ENCODE peak calls at places on chromosomes 3 and 15, in six cellular contexts. I, D, P, B, X and Z are unnamed samples.
A peak's percentile ranks its signal among the peaks of the same experiment; 100 is the strongest.

GRCh38 chr3:184255291-184256039 is 5.9 kb downstream of the CAMK2N2 start:
- DNase-seq in X (no peak), B (no peak), P (no peak), D (no peak), I (no peak), Z (no peak)

GRCh38 chr15:42371125-42371524 is 11.8 kb downstream of the CAPN3 start:
- DNase-seq in P (no peak), D (peak; percentile 39), B (no peak), X (no peak), I (no peak), Z (no peak)

GRCh38 chr3:108598375-108598774 is 8.9 kb downstream of the DZIP3 start:
- DNase-seq in I (no peak), B (no peak), D (no peak), P (no peak), X (no peak), Z (no peak)

GRCh38 chr3:61638721-61639120 is 77.3 kb downstream of the PTPRG start:
- DNase-seq in I (no peak), P (no peak), D (no peak), B (no peak), X (no peak), Z (no peak)

GRCh38 chr15:51967583-51967982 is 4.0 kb downstream of the LEO1 start:
- DNase-seq in X (no peak), I (no peak), B (no peak), P (no peak), D (no peak), Z (no peak)

GRCh38 chr15:64216722-64217428 is 54.1 kb upstream of the PPIB start:
- DNase-seq in X (no peak), D (peak; percentile 52), P (no peak), I (no peak), B (peak; percentile 25), Z (no peak)

GRCh38 chr3:113156816-113157333 is 54.5 kb upstream of the BOC start:
- DNase-seq in I (no peak), X (no peak), P (no peak), D (no peak), B (no peak), Z (no peak)

GRCh38 chr3:104960579-104960978 is 406.1 kb upstream of the ALCAM start:
- DNase-seq in D (no peak), P (no peak), I (no peak), B (no peak), X (no peak), Z (no peak)

GRCh38 chr3:46634856-46635255 is 22.5 kb downstream of the FAM240A start:
- DNase-seq in B (no peak), D (no peak), I (no peak), P (no peak), X (no peak), Z (no peak)

GRCh38 chr3:125061170-125061569 is 5.4 kb upstream of the HEG1 start:
- DNase-seq in B (peak; percentile 66), X (no peak), D (peak; percentile 98), I (no peak), P (peak; percentile 64), Z (no peak)

GRCh38 chr3:54120657-54121403 is 1.5 kb upstream of the CACNA2D3 start:
- DNase-seq in P (peak; percentile 67), X (no peak), B (no peak), I (peak; percentile 53), D (peak; percentile 32), Z (peak; percentile 55)

GRCh38 chr3:112470791-112471190 is 28.5 kb downstream of the BTLA start:
- DNase-seq in X (no peak), I (no peak), D (no peak), P (no peak), B (no peak), Z (no peak)

GRCh38 chr3:146577662-146578061 is 27.5 kb downstream of the PLSCR5 start:
- DNase-seq in B (no peak), I (no peak), D (peak; percentile 84), P (no peak), X (no peak), Z (no peak)

GRCh38 chr3:10623578-10624275 is 118.3 kb upstream of the ATP2B2 start:
- DNase-seq in B (no peak), I (no peak), X (no peak), P (no peak), D (no peak), Z (no peak)

GRCh38 chr3:10620833-10621082 is 115.4 kb upstream of the ATP2B2 start:
- DNase-seq in X (no peak), B (no peak), I (no peak), P (no peak), D (no peak), Z (no peak)

GRCh38 chr3:10621749-10622148 is 116.4 kb upstream of the ATP2B2 start:
- DNase-seq in X (no peak), I (no peak), B (no peak), D (no peak), P (no peak), Z (no peak)

GRCh38 chr3:10622456-10622855 is 117.1 kb upstream of the ATP2B2 start:
- DNase-seq in D (no peak), P (no peak), X (no peak), B (no peak), I (no peak), Z (no peak)

DNA sequence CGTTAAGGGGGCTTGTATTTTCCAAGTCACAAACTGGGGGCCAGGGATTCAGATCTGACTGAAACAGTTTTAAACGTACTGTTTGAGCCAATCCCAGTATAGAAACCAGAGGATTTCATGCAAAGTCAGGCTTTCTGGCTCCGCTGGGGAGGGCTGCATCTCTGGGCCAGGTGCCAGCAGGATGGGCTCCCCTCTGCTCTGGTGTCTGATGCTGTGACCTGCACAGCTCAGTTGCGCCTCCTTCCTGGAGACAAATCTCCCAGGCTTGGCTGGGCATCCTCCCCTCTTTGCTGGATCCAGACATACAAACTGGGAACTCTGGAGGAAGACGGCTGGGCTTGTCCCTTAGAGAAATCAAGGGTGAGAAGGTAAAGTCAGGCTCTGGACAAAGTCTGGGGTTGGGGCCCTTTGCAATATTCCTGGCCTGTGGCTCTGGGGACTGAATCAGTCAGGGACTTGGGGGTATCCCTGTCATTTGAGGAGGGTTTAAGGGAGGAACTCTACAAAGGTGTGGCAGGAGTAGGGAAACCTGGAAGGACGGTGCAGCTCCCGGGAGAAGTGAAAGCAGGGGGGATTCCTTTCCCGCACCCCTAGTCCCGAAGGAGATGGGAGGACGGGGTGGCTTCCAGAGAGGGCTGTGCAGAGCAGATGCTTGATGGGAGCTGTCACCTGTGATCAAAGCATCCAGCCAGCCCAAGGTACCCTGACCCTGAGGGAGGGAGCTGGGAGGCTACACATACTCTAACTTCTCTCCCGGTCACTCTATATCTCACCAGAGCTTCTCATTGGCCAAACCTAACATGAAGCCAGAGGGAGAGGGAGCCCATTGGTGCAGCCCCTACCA is 114.8 kb upstream of the ATP2B2 start:
- DNase-seq in X (no peak), B (no peak), D (no peak), P (no peak), I (no peak), Z (no peak)
- TF ChIP-seq CTCF in X (no peak), B (no peak), D (no peak), P (no peak), I (no peak), Z (no peak)

DNA sequence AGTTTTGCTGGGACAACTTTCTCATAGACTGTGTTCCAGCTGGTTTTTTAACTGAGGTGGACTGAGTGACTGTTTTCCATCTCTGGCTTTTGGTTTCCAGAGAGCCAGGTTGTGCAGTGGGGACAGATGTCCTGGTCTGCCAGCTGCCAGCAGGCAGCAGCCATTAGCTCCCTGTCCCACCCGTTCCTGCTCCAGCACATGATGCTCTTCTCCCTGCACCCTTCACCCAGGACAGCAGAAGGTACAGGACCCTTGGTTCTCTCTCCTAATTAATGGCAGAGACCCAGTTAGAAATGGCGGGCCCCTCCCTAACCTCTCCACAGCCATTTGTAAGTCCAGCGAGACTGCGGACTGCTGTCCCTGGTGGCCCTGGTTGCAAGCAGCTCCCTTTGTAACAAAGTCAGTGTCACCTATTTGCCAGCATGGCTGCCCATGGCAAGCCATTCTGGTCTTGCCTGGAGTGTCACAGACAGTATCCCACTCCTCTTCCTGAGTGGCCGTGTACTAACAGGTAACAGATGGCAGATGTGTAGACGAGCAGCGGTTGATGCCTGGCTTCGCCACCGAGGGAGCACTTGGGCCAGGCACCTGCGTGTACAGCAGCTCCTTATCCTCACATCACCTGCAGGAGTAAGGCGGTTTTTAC is 148.3 kb downstream of the DNAJB8 start:
- DNase-seq in B (no peak), P (no peak), D (no peak), X (peak; percentile 6), I (no peak), Z (no peak)
- TF ChIP-seq CTCF in B (no peak), P (no peak), D (no peak), X (no peak), I (no peak), Z (no peak)

GRCh38 chr3:7075120-7075519 is 214.2 kb downstream of the GRM7 start:
- DNase-seq in P (no peak), X (no peak), I (no peak), B (no peak), D (no peak), Z (no peak)

GRCh38 chr3:7070461-7070860 is 209.5 kb downstream of the GRM7 start:
- DNase-seq in P (no peak), I (no peak), X (no peak), B (no peak), D (no peak), Z (no peak)

GRCh38 chr3:7074217-7074616 is 213.3 kb downstream of the GRM7 start:
- DNase-seq in P (no peak), B (no peak), X (no peak), D (no peak), I (no peak), Z (no peak)

DNA sequence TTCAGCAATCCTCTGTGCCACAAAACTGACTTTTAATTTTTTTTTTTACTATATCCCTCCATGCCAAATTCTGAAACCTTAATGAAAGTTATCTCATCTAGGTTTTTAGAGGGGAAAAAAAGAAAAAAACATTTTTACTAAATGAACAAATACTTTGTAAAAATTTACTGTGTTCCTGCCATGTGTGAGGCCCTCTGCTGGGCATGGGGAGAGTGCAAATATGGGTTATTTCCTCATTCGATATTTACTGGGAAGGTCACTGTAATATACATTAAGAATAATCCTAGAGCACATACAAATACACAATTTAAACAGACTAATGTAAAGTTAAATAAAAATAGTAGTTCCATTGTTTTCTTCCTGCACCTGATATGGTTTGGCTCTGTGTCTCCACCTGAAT is 215.0 kb downstream of the GRM7 start:
- DNase-seq in I (no peak), X (no peak), P (no peak), B (no peak), D (no peak), Z (no peak)
- TF ChIP-seq CTCF in I (no peak), X (peak; percentile 28), P (no peak), B (no peak), D (no peak), Z (no peak)

DNA sequence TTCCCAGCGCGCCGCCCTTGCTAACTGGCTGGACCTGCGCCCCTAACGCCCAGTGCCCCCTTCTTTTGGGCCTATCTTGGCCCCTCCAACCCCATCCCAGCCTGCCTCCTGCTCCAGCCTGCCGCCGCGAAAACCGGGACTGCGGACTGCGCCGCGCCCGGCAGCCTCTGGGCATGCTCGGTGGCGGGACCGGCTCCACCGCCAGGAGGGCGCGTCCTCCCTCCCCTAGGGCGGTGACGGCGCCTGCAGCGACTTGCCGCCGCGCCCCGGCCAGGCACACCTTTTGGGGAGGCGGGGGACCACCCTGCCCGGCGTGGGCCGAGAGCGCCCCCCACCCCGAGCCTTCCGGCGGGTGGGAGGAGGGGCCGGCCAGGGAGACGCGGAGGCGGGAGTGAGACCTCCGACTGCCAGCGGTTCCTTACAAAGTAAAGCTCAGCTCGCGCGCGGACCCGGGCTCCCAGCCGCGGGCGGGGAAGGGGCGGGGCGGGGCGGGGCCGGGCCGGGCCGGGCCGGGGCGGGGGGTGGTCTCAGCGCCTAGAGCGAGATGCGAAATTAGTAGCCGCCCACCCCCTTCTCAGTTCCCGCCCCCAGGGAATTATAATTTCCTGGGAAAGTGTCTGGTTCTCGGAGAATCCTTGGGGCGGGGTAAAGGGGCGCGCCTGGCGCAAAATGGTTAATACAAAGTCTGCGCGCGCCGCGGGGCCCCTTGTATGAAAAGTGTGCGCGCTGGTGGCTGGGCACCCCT is 225.0 kb upstream of the IL12A start:
- DNase-seq in X (peak; percentile 58), P (peak; percentile 75), D (peak; percentile 85), B (peak; percentile 82), I (peak; percentile 81), Z (peak; percentile 79)
- TF ChIP-seq CTCF in X (peak; percentile 43), P (peak; percentile 31), D (peak; percentile 15), B (peak; percentile 65), I (no peak), Z (no peak)